ENCODE peak calls at places on chromosomes 6 and 20, in nine cellular contexts. M is D341Med; K is NCI-H1092; R is anterior cingulate cortex; J is left cardiac atrium; C is body of pancreas; A is HTR-8/SVneo; X is NAMALWA; L is activated CD4-positive, alpha-beta T cell treated with anti-CD3 and anti-CD28 coated beads, Interleukin-2, amount 10 ng/mL, durations not matched to agents 7 days and 5 days. W is an unnamed sample.

GRCh38 chr20:45300961-45301360 is 5.7 kb upstream of the RBPJL start:
- DNase-seq in L (peak), K (no peak), X (peak), M (peak), A (peak), C (no peak), R (no peak), J (no peak), W (no peak)

GRCh38 chr6:35765739-35766138 is 10.7 kb upstream of the CLPSL2 start:
- DNase-seq in R (no peak), A (no peak), X (no peak), C (no peak), M (no peak), L (no peak), J (no peak), K (no peak), W (no peak)

GRCh38 chr6:127855542-127856159 is 45.2 kb downstream of the THEMIS start:
- DNase-seq in J (no peak), L (peak), R (no peak), A (peak), K (no peak), C (peak), X (peak), M (no peak), W (no peak)

GRCh38 chr6:5537967-5538366 is 276.7 kb downstream of the FARS2 start:
- DNase-seq in X (no peak), L (no peak), A (no peak), K (no peak), M (no peak), J (no peak), C (no peak), R (no peak), W (no peak)

GRCh38 chr6:132478697-132479096 is 34.2 kb downstream of the STX7 start:
- DNase-seq in K (no peak), J (no peak), A (no peak), L (no peak), C (no peak), M (no peak), X (no peak), R (no peak), W (no peak)

GRCh38 chr6:36827261-36828079 is 11.8 kb downstream of the CPNE5 start:
- DNase-seq in K (no peak), J (peak), M (no peak), X (no peak), R (no peak), L (peak), C (peak), A (peak), W (no peak)

GRCh38 chr6:27862396-27863061 is 49.7 kb downstream of the OR2B2 start:
- DNase-seq in L (no peak), M (no peak), X (no peak), A (no peak), K (no peak), J (no peak), R (no peak), C (no peak), W (no peak)

GRCh38 chr6:20212392-20213111 is at the start of gene MBOAT1:
- DNase-seq in C (peak), A (peak), X (no peak), J (peak), K (peak), R (peak), M (peak), L (peak), W (peak)

GRCh38 chr20:62577447-62577846 is 64.9 kb upstream of the SLCO4A1 start:
- DNase-seq in L (no peak), K (no peak), R (no peak), X (no peak), M (no peak), J (no peak), A (no peak), C (peak), W (no peak)

GRCh38 chr20:24109008-24109407 is 120.4 kb upstream of the GGTLC1 start:
- DNase-seq in L (no peak), C (no peak), J (no peak), A (no peak), R (no peak), M (no peak), X (no peak), K (no peak), W (no peak)

GRCh38 chr6:149636116-149636515 is 12.4 kb downstream of the KATNA1 start:
- DNase-seq in M (no peak), K (no peak), C (no peak), J (no peak), A (no peak), R (no peak), X (no peak), L (no peak), W (peak)

GRCh38 chr6:31794294-31794865 is 1.2 kb downstream of the VARS1 start:
- DNase-seq in C (no peak), X (peak), L (no peak), R (no peak), M (peak), K (no peak), A (no peak), J (no peak), W (no peak)

GRCh38 chr20:58651548-58651822 is 402 bp downstream of the STX16 start:
- DNase-seq in R (no peak), X (no peak), K (peak), J (no peak), M (peak), L (no peak), C (no peak), A (peak), W (no peak)

GRCh38 chr20:64049060-64049886 is at the start of gene SOX18:
- DNase-seq in K (no peak), R (no peak), L (no peak), A (no peak), J (peak), C (no peak), M (peak), X (no peak), W (no peak)

GRCh38 chr6:140319209-140319608 is 944.8 kb upstream of the CITED2 start:
- DNase-seq in X (peak), R (no peak), J (no peak), C (no peak), K (no peak), A (peak), M (no peak), L (no peak), W (peak)

GRCh38 chr20:17611540-17612286 is 41.8 kb downstream of the DSTN start:
- DNase-seq in J (peak), L (peak), C (no peak), M (no peak), X (no peak), R (no peak), A (peak), K (no peak), W (no peak)

GRCh38 chr20:57757767-57758166 is 48.0 kb upstream of the PMEPA1 start:
- DNase-seq in M (no peak), L (no peak), K (no peak), X (no peak), C (no peak), J (no peak), A (no peak), R (no peak), W (no peak)

GRCh38 chr6:11270030-11271027 is 37.9 kb upstream of the NEDD9 start:
- DNase-seq in A (no peak), K (no peak), X (no peak), J (peak), C (peak), L (no peak), R (no peak), M (no peak), W (no peak)

GRCh38 chr20:9185511-9185910 is 116.6 kb downstream of the PLCB4 start:
- DNase-seq in C (no peak), R (no peak), A (peak), M (no peak), J (no peak), X (no peak), K (no peak), L (no peak), W (no peak)

GRCh38 chr20:62740286-62741141 is 31.9 kb downstream of the NTSR1 start:
- DNase-seq in X (no peak), A (peak), M (no peak), K (no peak), L (peak), J (peak), C (peak), R (no peak), W (peak)

GRCh38 chr6:160730911-160731310 is 28.9 kb downstream of the PLG start:
- DNase-seq in A (no peak), K (no peak), R (no peak), X (peak), J (no peak), L (no peak), C (no peak), M (no peak), W (no peak)

GRCh38 chr20:35394271-35394670 is 17.5 kb downstream of the UQCC1 start:
- DNase-seq in R (no peak), X (no peak), A (no peak), C (no peak), L (no peak), M (no peak), K (no peak), J (no peak), W (no peak)

GRCh38 chr6:157946865-157947532 is 34.7 kb upstream of the SYNJ2 start:
- DNase-seq in A (peak), M (peak), R (no peak), X (peak), K (no peak), L (peak), J (no peak), C (no peak), W (no peak)

GRCh38 chr6:123127807-123128206 is 131.8 kb downstream of the CLVS2 start:
- DNase-seq in R (no peak), K (no peak), M (no peak), C (no peak), J (no peak), X (peak), A (no peak), L (no peak), W (no peak)

GRCh38 chr20:50605136-50605535 is 86.2 kb downstream of the RIPOR3 start:
- DNase-seq in A (no peak), J (no peak), X (no peak), L (no peak), R (no peak), K (no peak), M (no peak), C (no peak), W (no peak)

GRCh38 chr20:62640870-62641748 is 1.2 kb upstream of the SLCO4A1 start:
- DNase-seq in X (peak), C (no peak), L (no peak), K (no peak), R (no peak), A (no peak), M (no peak), J (no peak), W (no peak)

GRCh38 chr6:33752139-33753015 is 5.7 kb upstream of the IP6K3 start:
- DNase-seq in M (no peak), J (no peak), A (peak), L (no peak), K (no peak), C (peak), R (no peak), X (no peak), W (no peak)

GRCh38 chr6:68139130-68139529 is 496.0 kb upstream of the ADGRB3 start:
- DNase-seq in C (no peak), A (no peak), J (no peak), L (no peak), M (peak), R (no peak), X (no peak), K (no peak), W (no peak)

GRCh38 chr6:5968817-5969726 is 37.7 kb downstream of the NRN1 start:
- DNase-seq in L (no peak), K (no peak), M (no peak), J (peak), C (peak), R (no peak), A (no peak), X (no peak), W (no peak)